ENCODE peak calls at places on chromosomes 6 and 20, in ten cellular contexts. J, C, I, T, G, L, D, O, M and Q are unnamed samples.

GRCh38 chr20:19885981-19886665 is 128.1 kb downstream of the RIN2 start:
- DNase-seq in G (peak), J (peak), D (peak), O (peak), C (no peak), I (peak), M (peak), T (peak), L (no peak), Q (peak)

GRCh38 chr6:138231399-138231886 is 13.2 kb upstream of the PBOV1 start:
- DNase-seq in M (peak), J (no peak), I (no peak), G (no peak), D (no peak), T (no peak), O (peak), C (no peak), L (no peak), Q (no peak)

GRCh38 chr6:81751388-81752083 is 945 bp downstream of the TENT5A start:
- DNase-seq in G (peak), C (peak), I (peak), M (peak), D (peak), J (peak), O (peak), T (peak), L (peak), Q (peak)

GRCh38 chr6:143782517-143782916 is 60.6 kb upstream of the LTV1 start:
- DNase-seq in C (no peak), M (no peak), J (no peak), T (no peak), L (no peak), G (no peak), O (no peak), D (no peak), I (no peak), Q (no peak)

GRCh38 chr6:8203337-8203736 is 101.0 kb upstream of the EEF1E1 start:
- DNase-seq in D (no peak), I (no peak), C (no peak), T (no peak), J (no peak), G (no peak), M (no peak), L (no peak), O (no peak), Q (no peak)

GRCh38 chr6:159541296-159541695 is 151.7 kb downstream of the SOD2 start:
- DNase-seq in C (no peak), O (no peak), G (no peak), D (no peak), I (no peak), T (no peak), L (no peak), M (no peak), J (no peak), Q (no peak)

GRCh38 chr20:41833739-41834138 is 215.6 kb upstream of the CHD6 start:
- DNase-seq in D (no peak), G (no peak), O (no peak), L (no peak), C (no peak), I (no peak), J (no peak), M (no peak), T (no peak), Q (no peak)

GRCh38 chr6:72953901-72954494 is 271.3 kb downstream of the KHDC1L start:
- DNase-seq in M (no peak), I (no peak), G (no peak), L (no peak), O (no peak), J (no peak), T (peak), C (no peak), D (no peak), Q (no peak)

GRCh38 chr20:17466641-17467040 is 64.5 kb downstream of the BFSP1 start:
- DNase-seq in I (no peak), T (no peak), L (no peak), J (no peak), C (no peak), O (no peak), M (no peak), G (no peak), D (no peak), Q (no peak)

GRCh38 chr20:59822291-59823029 is 111.0 kb downstream of the SYCP2 start:
- DNase-seq in M (no peak), G (no peak), T (no peak), D (no peak), L (no peak), O (no peak), I (no peak), C (no peak), J (no peak), Q (no peak)

GRCh38 chr20:54167909-54168872 is 5.6 kb downstream of the CYP24A1 start:
- DNase-seq in M (no peak), L (no peak), I (no peak), O (peak), J (no peak), G (peak), T (no peak), C (no peak), D (no peak), Q (no peak)

GRCh38 chr6:32255212-32256153 is 31.6 kb upstream of the NOTCH4 start:
- DNase-seq in M (peak), C (peak), O (peak), J (peak), I (peak), D (peak), T (peak), L (peak), G (peak), Q (peak)

GRCh38 chr6:150231456-150231855 is 88.6 kb downstream of the PPP1R14C start:
- DNase-seq in G (no peak), M (no peak), T (no peak), O (no peak), D (no peak), J (no peak), L (no peak), C (no peak), I (no peak), Q (no peak)

GRCh38 chr6:26243742-26244141 is 121.3 kb upstream of the BTN3A2 start:
- DNase-seq in T (no peak), G (no peak), D (peak), C (no peak), O (no peak), J (no peak), M (no peak), I (no peak), L (no peak), Q (no peak)

GRCh38 chr6:36414481-36414880 is 27.0 kb upstream of the ETV7 start:
- DNase-seq in I (no peak), T (no peak), M (no peak), J (no peak), D (no peak), G (peak), C (no peak), L (no peak), O (no peak), Q (no peak)

GRCh38 chr6:142871910-142872331 is 73.1 kb downstream of the HIVEP2 start:
- DNase-seq in I (no peak), T (peak), C (no peak), D (peak), L (no peak), G (no peak), M (no peak), J (peak), O (peak), Q (no peak)

GRCh38 chr6:149081281-149081680 is 236.2 kb upstream of the TAB2 start:
- DNase-seq in D (no peak), L (no peak), O (no peak), I (no peak), J (no peak), M (no peak), C (no peak), T (no peak), G (no peak), Q (no peak)
- TF ChIP-seq POLR2A in D (no peak), L (no peak), O (no peak), I (no peak), J (no peak), M (no peak), C (no peak), T (no peak), G (no peak), Q (no peak)

GRCh38 chr6:157644043-157644810 is 178.8 kb upstream of the SNX9 start:
- DNase-seq in D (no peak), O (no peak), T (no peak), L (no peak), J (no peak), G (peak), I (no peak), M (no peak), C (peak), Q (no peak)
- TF ChIP-seq CTCF in D (no peak), O (peak), T (no peak), L (no peak), J (no peak), G (peak), I (peak), M (no peak), C (no peak), Q (no peak)

DNA sequence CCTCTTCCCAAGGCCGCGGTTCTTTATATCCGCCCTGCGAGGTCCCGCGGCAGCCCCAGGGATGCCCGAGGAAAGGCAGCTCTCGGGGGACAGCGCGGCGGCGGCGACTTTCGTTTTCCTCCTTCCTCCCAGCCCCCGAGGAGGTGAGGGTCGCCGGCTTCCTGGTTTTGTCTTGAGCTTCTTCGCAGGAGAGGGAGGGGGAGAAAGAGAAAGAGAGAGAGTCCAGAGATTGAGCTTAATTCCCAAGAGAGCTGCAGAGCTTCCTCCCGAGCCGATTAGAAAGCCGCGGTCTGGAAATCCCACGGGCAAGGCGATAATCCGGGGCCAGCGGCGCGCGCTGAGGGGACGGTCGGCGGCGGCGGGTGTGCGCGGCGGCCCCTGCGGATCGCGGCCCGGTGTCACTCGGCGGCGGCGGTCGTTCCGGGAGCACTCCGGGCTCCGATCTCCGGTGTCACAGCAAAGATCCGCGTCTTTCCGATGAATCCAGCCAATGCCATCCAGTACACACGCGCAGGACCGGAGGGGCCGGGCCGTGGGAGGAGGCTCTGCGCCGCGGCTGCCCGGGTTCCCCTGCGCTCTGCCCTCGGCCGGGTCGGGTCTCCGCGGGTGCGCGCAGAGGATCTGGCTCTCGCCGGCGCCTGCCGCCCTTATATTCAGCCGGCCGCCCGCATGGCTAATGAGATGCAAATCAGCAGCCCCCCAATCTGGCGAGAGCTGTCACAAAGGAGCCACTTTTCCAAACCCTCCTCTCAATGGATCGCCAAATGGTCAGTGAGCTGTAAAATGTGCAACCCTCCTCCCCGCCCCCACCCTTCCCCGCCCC is at the start of gene DLL1:
- DNase-seq in J (peak), I (peak), L (no peak), M (peak), D (peak), O (no peak), T (no peak), G (no peak), C (no peak), Q (peak)
- TF ChIP-seq POLR2A in J (peak), I (no peak), L (no peak), M (no peak), D (peak), O (no peak), T (no peak), G (no peak), C (no peak), Q (peak)

DNA sequence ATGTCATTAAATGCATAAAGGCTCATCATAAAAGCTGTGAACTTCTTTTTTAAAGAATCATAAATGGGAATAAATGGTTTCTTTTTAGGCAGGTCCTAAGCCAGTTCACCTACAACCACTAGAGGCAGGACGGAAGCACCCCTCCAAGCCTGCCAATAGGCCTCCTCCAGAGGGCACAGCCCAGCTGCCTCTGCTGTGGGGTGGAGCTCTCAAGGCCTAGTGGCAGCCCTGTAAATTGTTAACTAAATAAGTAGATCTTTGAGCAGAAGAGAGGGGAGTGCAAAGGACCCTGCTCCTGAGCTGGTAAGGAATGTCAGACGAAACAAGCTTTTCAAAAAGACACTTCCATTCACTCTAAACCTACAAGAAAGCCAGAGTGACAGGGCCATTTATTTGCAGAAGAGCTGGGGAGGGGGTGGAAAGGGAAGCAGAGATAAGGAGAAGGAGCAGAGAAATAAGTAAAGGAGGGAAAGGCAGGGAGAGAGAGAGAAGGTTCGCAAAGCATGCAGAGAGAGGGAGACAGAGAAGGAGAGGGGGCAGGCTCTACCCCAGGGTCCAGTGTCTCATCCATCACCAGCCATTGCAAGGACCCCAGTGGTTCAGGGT is 18.0 kb upstream of the MAFB start:
- DNase-seq in C (no peak), I (no peak), T (peak), M (no peak), D (no peak), J (no peak), O (peak), L (no peak), G (peak), Q (peak)
- TF ChIP-seq CTCF in C (no peak), I (no peak), T (no peak), M (no peak), D (no peak), J (no peak), O (peak), L (no peak), G (no peak), Q (peak)

GRCh38 chr6:110517601-110518280 is 41.3 kb upstream of the SLC22A16 start:
- DNase-seq in M (no peak), J (no peak), D (no peak), O (peak), G (no peak), I (no peak), T (no peak), L (no peak), C (no peak), Q (no peak)

GRCh38 chr6:110522427-110522826 is 46.0 kb upstream of the SLC22A16 start:
- DNase-seq in C (no peak), O (no peak), D (no peak), I (no peak), L (no peak), G (no peak), M (no peak), J (no peak), T (no peak), Q (no peak)

GRCh38 chr6:110520992-110521543 is 44.7 kb upstream of the SLC22A16 start:
- DNase-seq in M (no peak), T (no peak), I (no peak), G (no peak), L (no peak), C (no peak), J (peak), D (no peak), O (no peak), Q (no peak)

GRCh38 chr6:110518281-110518623 is 41.8 kb upstream of the SLC22A16 start:
- DNase-seq in G (peak), D (no peak), J (no peak), T (no peak), M (no peak), I (no peak), O (peak), C (no peak), L (no peak), Q (no peak)

DNA sequence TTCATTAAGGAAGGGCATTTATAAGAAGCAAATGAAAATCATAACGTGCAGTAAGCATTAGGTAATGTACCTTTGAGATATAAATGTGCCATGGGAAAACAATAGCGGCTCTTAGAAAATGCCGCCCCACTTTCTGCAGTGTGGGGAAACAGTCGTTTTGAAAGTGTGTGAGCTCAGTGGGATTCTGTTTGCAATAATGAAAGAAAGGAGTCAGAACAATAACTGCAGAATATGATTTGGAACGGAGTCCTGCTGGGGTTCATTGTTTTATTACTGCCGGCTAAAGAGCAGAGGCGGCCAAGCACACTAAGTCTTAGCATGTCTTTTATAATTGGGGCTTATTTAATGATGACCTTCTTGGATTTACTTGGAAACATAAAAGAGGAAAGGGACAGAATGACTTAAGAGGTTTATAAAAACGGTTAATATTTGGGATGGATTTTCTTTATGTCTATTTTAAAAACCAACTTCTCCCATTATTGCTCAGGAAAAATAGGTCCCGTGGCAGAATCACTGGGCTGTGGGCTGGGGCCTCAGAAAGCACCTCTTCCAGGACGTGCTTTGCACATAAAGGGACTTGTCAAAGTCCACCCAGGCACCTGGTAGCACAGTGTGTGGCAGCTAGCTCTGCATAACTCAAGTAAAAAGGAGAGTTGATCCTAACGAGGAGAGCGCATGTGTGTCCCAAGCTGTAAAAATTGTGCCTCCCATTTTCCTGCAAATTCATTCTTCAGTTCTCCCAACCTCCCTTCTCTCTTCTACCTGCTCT is 44.0 kb upstream of the SLC22A16 start:
- DNase-seq in C (no peak), M (no peak), J (no peak), D (no peak), O (peak), T (no peak), L (no peak), I (no peak), G (no peak), Q (no peak)
- TF ChIP-seq POLR2A in C (no peak), M (no peak), J (no peak), D (no peak), O (no peak), T (no peak), L (no peak), I (no peak), G (no peak), Q (no peak)

GRCh38 chr6:23176883-23177282 is 607.5 kb downstream of the HDGFL1 start:
- DNase-seq in D (no peak), I (no peak), J (no peak), M (no peak), T (no peak), L (no peak), O (no peak), G (peak), C (no peak), Q (no peak)
- TF ChIP-seq CTCF in D (no peak), I (no peak), J (no peak), M (no peak), T (no peak), L (no peak), O (no peak), G (no peak), C (no peak), Q (no peak)

DNA sequence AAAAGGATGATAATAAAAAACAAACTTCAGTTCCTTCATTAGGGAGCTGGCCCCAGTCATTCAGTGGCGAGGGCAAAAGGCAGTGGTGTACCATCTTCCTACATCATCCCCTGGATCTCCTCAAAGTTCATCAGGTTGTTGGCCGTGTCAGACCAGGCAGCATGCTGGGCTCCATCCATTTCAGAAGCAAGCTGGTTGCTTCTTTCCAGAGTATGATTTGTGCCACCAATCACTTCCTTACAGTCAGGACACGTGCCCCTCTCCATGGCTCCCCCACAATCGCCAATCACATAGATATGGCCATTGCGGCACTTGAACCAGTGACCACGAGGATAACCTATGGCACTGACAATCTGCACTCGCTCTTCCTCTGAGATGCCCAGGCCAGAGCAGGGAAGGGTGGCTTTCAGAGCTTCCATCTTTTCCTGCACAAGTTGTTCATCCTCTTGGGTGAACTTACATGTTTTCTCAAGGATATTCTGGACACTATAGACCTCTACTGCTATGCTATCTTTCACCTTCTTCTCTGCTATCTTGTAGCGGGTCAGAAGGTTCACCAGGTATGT is 28.0 kb downstream of the DDX27 start:
- DNase-seq in M (no peak), C (no peak), G (no peak), L (no peak), I (no peak), O (no peak), D (no peak), T (no peak), J (no peak), Q (no peak)
- TF ChIP-seq POLR2A in M (no peak), C (no peak), G (no peak), L (no peak), I (no peak), O (no peak), D (no peak), T (no peak), J (no peak), Q (no peak)